ENCODE peak calls at places on chromosome 21, in ten cellular contexts. S is A549; L is lower lobe of right lung; E is body of pancreas; F is mesendoderm; A is cardiac muscle cell; Z is adrenal gland; O is CD8-positive, alpha-beta memory T cell; T is tibial nerve; U is GM23248. Y is an unnamed sample. For H3K4me1, the result is how much of the 10 kb centered on the place peaks cover.

GRCh38 chr21:26751305-26751704 is 93.9 kb downstream of the ADAMTS1 start:
- DNase-seq in L (no peak), U (no peak), O (no peak), Z (no peak), T (no peak), E (no peak), A (no peak), S (no peak), F (no peak), Y (no peak)

GRCh38 chr21:31182231-31183129 is 144.2 kb upstream of the KRTAP19-8 start:
- DNase-seq in U (no peak), A (no peak), T (no peak), Z (no peak), O (peak), S (no peak), F (no peak), E (no peak), L (no peak), Y (no peak)

GRCh38 chr21:32298148-32298559 is 501 bp upstream of the MRAP start:
- DNase-seq in A (peak), L (no peak), U (no peak), O (no peak), E (no peak), T (no peak), F (no peak), Z (peak), S (no peak), Y (no peak)

GRCh38 chr21:29238967-29239289 is 59.8 kb upstream of the BACH1 start:
- DNase-seq in A (peak), T (no peak), U (no peak), F (no peak), Z (no peak), O (no peak), L (no peak), S (no peak), E (no peak), Y (no peak)

GRCh38 chr21:33293811-33294216 is 27.6 kb downstream of the IL10RB start:
- DNase-seq in Z (no peak), U (no peak), T (no peak), S (no peak), L (no peak), O (no peak), A (no peak), E (no peak), F (no peak), Y (no peak)

GRCh38 chr21:37688952-37689659 is 227.2 kb downstream of the KCNJ6 start:
- DNase-seq in A (no peak), Z (no peak), T (no peak), O (no peak), U (no peak), L (no peak), E (no peak), S (no peak), F (no peak), Y (no peak)

GRCh38 chr21:32795802-32796489 is 24.4 kb upstream of the PAXBP1 start:
- DNase-seq in U (no peak), A (no peak), L (no peak), F (no peak), E (no peak), S (no peak), O (no peak), Z (no peak), T (no peak), Y (no peak)

GRCh38 chr21:29299046-29299905 is 554 bp downstream of the BACH1 start:
- DNase-seq in A (peak), F (peak), T (peak), U (peak), O (peak), Z (peak), L (peak), E (peak), S (peak), Y (no peak)

GRCh38 chr21:43767498-43767979 is 8.6 kb downstream of the CSTB start:
- DNase-seq in U (no peak), A (no peak), T (no peak), S (no peak), F (no peak), E (no peak), Z (no peak), L (no peak), O (no peak), Y (no peak)

DNA sequence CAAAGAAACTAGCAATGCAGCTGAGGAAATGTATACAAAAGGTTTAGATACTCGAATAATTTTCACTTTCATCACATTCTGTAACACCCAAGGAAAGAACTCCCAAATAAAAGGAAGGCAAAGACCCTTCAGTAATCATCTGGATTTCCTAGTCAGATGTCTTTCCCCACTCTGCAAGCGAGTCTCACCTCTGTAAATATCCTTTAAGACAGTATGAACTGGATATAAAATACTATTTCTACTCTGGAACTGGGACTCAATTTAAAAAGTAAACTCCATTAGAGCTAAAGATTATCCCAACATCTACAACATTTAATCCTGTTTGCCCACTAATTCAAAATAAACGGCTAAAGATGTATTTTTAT is 27.0 kb downstream of the C2CD2 start:
- DNase-seq in Z (no peak), O (no peak), A (no peak), T (no peak), S (no peak), U (no peak), L (no peak), F (no peak), E (no peak), Y (no peak)
- H3K27ac ChIP-seq in Z (peak), O (peak), A (no peak), T (peak), S (peak), U (peak), L (peak), F (no peak), E (peak), Y (no peak)

DNA sequence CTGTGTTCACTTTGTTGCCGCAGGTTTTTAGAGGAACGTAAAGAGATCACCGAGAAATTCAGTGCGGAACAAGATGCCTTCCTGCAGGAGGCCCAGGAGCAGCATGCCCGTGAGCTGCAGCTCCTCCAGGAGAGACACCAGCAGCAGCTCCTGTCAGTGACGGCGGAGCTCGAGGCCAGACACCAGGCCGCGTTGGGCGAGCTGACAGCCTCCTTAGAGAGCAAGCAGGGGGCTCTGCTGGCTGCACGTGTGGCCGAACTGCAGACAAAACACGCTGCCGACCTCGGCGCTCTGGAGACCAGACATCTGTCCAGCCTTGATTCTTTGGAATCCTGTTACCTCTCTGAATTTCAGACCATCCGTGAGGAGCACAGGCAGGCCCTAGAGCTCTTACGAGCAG is 42.6 kb downstream of the PCNT start:
- DNase-seq in E (no peak), O (no peak), L (no peak), Z (no peak), F (no peak), S (no peak), T (no peak), U (no peak), A (no peak), Y (no peak)
- H3K4me1 ChIP-seq in E (under half), O (under half), L (under half), Z (under half), F (under half), S (under half), T (under half), U (under half), A (under half), Y (under half)

GRCh38 chr21:45126085-45126687 is 51.8 kb downstream of the ADARB1 start:
- DNase-seq in F (no peak), Z (no peak), T (no peak), L (no peak), O (no peak), E (no peak), A (no peak), S (no peak), U (no peak), Y (no peak)
- H3K27ac ChIP-seq in F (no peak), Z (no peak), T (no peak), L (no peak), O (no peak), E (no peak), A (peak), S (no peak), U (no peak), Y (no peak)

DNA sequence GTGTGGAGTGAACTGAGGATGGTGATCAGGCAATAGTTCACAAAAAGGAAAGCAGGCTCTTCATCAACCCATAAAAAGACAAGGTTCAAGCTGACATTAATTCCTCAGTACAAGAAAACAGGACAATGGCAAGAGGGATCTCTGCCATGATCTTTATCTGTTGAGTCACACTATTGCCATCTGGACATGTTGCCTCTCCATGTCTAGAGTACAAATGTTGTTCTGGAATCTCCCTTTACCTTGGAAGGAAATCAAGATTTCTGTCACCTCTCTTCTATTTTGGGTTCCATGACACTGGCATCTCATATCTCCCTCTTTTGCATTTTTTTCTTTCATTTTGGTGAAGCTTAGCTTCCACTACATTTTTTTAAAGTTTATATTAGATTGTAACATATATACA is 329.1 kb downstream of the USP25 start:
- DNase-seq in L (no peak), S (no peak), Z (no peak), T (no peak), A (no peak), O (no peak), E (no peak), U (peak), F (no peak), Y (no peak)
- H3K4me1 ChIP-seq in L (under half), S (under half), Z (under half), T (under half), A (under half), O (under half), E (under half), U (under half), F (under half), Y (under half)

GRCh38 chr21:38983560-38983959 is 177.8 kb downstream of the ETS2 start:
- DNase-seq in E (no peak), S (no peak), O (no peak), Z (no peak), U (no peak), T (no peak), A (no peak), L (no peak), F (no peak), Y (no peak)

GRCh38 chr21:38982804-38983203 is 177.1 kb downstream of the ETS2 start:
- DNase-seq in S (no peak), U (no peak), T (no peak), E (no peak), L (no peak), O (no peak), Z (no peak), A (no peak), F (no peak), Y (no peak)

GRCh38 chr21:38980416-38981319 is 174.9 kb downstream of the ETS2 start:
- DNase-seq in O (no peak), E (no peak), Z (no peak), S (no peak), A (no peak), T (no peak), F (no peak), U (no peak), L (no peak), Y (no peak)

GRCh38 chr21:38984568-38984967 is 178.8 kb downstream of the ETS2 start:
- DNase-seq in E (no peak), S (no peak), F (no peak), U (no peak), A (peak), O (no peak), T (no peak), L (no peak), Z (no peak), Y (no peak)

GRCh38 chr21:38982096-38982495 is 176.4 kb downstream of the ETS2 start:
- DNase-seq in Z (no peak), E (no peak), O (no peak), S (no peak), U (no peak), A (peak), T (no peak), F (peak), L (no peak), Y (peak)
- H3K27ac ChIP-seq in Z (no peak), E (no peak), O (no peak), S (no peak), U (no peak), A (no peak), T (no peak), F (no peak), L (no peak), Y (no peak)

GRCh38 chr21:15050588-15051377 is 14.0 kb downstream of the NRIP1 start:
- DNase-seq in L (no peak), E (no peak), Z (no peak), S (no peak), U (no peak), F (peak), T (no peak), O (no peak), A (no peak), Y (no peak)

GRCh38 chr21:15054089-15054488 is 10.7 kb downstream of the NRIP1 start:
- DNase-seq in T (no peak), F (no peak), A (no peak), S (no peak), Z (no peak), L (no peak), E (no peak), U (no peak), O (no peak), Y (no peak)

GRCh38 chr21:15054606-15055239 is 10.1 kb downstream of the NRIP1 start:
- DNase-seq in S (no peak), Z (no peak), T (no peak), A (no peak), O (no peak), U (no peak), L (no peak), E (no peak), F (no peak), Y (no peak)

GRCh38 chr21:15051652-15052554 is 12.9 kb downstream of the NRIP1 start:
- DNase-seq in E (no peak), O (no peak), A (peak), T (no peak), U (no peak), S (peak), L (no peak), Z (no peak), F (peak), Y (no peak)

DNA sequence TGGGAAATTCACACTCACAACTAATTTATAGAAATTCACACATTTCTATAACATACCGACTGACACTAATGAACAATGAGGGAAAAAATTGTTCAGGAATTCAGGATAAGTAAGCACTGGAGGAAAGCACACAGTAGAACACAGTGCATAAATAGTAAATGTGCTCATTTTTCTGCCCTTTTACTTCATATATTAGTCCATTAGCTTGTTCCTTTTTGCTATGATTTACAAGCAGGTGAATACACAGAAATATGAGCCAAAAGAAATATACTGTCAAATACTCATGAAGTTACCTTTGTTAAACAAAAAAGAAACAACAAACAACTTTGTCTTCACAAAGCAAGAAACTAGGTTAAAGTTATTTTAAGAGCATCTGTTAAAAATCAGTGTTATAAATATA is 11.3 kb downstream of the NRIP1 start:
- DNase-seq in L (no peak), Z (no peak), A (no peak), E (no peak), F (no peak), T (no peak), O (no peak), S (no peak), U (no peak), Y (no peak)
- H3K4me1 ChIP-seq in L (half or more), Z (half or more), A (under half), E (half or more), F (under half), T (half or more), O (under half), S (half or more), U (under half), Y (under half)

DNA sequence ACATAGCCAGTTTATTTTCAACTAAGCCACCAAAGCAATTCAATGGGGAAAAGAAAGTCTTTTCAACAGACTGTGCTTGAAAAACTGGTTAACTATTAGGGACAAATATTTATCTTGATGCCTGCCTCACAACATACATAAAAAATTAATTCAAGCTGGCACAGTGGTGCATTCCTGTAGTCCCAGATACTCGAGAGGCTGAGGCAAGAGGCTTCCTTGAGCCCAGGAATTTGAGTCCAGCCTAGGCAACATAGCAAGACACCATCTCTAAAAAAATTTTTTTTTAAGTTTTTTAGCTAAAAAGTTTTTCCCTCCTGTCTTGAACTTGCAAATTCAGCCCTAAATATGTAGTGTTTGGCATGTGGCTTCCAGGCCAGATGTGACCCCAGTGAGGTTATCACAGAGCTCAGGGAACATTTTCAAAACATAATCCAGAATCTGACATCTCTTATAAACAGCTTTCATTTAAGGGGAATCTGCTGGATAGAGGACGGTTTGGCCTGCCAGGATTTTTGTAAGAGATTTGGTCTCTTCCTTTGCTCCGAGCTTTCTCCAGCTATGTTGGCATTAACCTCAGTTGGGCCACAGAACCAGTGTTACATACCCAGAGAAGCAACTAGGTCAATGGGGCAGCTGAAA is 46.4 kb downstream of the COL6A1 start:
- DNase-seq in A (peak), F (no peak), L (no peak), O (no peak), U (peak), T (no peak), S (no peak), E (no peak), Z (no peak), Y (no peak)
- H3K27ac ChIP-seq in A (peak), F (no peak), L (peak), O (no peak), U (peak), T (no peak), S (no peak), E (no peak), Z (peak), Y (no peak)

GRCh38 chr21:35505067-35505466 is 456.0 kb upstream of the RUNX1 start:
- DNase-seq in Z (no peak), F (no peak), U (no peak), T (no peak), L (no peak), S (no peak), O (no peak), A (no peak), E (no peak), Y (no peak)

GRCh38 chr21:35504277-35504676 is 455.2 kb upstream of the RUNX1 start:
- DNase-seq in S (no peak), E (no peak), U (no peak), F (no peak), Z (no peak), T (no peak), A (peak), L (no peak), O (no peak), Y (no peak)

GRCh38 chr21:35503646-35504045 is 454.5 kb upstream of the RUNX1 start:
- DNase-seq in S (no peak), L (no peak), T (no peak), O (no peak), Z (no peak), A (peak), E (no peak), F (peak), U (peak), Y (no peak)

GRCh38 chr21:35508389-35508888 is 459.3 kb upstream of the RUNX1 start:
- DNase-seq in O (no peak), L (peak), A (peak), Z (peak), T (peak), S (peak), U (peak), E (peak), F (peak), Y (no peak)

DNA sequence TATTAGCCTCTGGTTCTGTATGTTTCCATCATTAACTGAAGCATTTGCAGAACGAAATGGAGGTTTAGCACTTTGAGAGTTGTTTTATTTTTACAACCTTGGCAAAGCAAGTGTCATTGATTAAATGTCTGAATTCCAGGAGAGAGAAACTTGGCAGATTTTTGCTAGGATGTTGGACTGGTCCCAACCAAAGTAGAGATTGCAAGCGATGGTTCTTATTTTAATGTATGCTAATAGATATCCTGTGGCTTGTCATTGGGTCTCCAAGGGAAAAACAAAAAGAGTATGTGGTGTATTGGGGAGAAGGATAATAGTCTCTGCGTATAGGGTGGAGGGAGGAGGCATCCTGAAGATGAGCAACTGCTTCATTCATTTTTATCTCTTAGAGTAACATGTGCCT is 457.2 kb upstream of the RUNX1 start:
- DNase-seq in U (no peak), O (no peak), F (no peak), S (no peak), L (no peak), Z (no peak), E (no peak), A (peak), T (no peak), Y (no peak)
- H3K4me1 ChIP-seq in U (under half), O (under half), F (under half), S (under half), L (under half), Z (under half), E (under half), A (under half), T (under half), Y (under half)

Y was measured in iPS DF 6.9.